ENCODE peak calls at places on chromosomes 7 and 10, in nine cellular contexts. B is choroid plexus epithelial cell; O is type B pancreatic cell; C is bronchial epithelial cell; X is left lung; N is GM23338; D is CD4-positive, alpha-beta T cell; H is fibroblast of pulmonary artery; Y is suprapubic skin. R is an unnamed sample.

GRCh38 chr7:110880971-110881370 is 210.0 kb upstream of the LRRN3 start:
- DNase-seq in B (no peak), O (no peak), C (no peak), X (no peak), N (no peak), D (no peak), H (no peak), Y (no peak), R (no peak)

GRCh38 chr10:118108194-118109026 is 61.7 kb upstream of the RAB11FIP2 start:
- DNase-seq in B (peak; percentile 65), O (no peak), C (peak; percentile 61), X (no peak), N (no peak), D (no peak), H (no peak), Y (no peak), R (no peak)

GRCh38 chr7:126715076-126715475 is 537.7 kb downstream of the GRM8 start:
- DNase-seq in B (no peak), O (no peak), C (no peak), X (no peak), N (no peak), D (no peak), H (no peak), Y (no peak), R (no peak)

GRCh38 chr7:468141-468540 is 51.5 kb downstream of the PDGFA start:
- DNase-seq in B (no peak), O (no peak), C (no peak), X (peak; percentile 19), N (no peak), D (no peak), H (no peak), Y (no peak), R (no peak)

GRCh38 chr7:128120116-128120515 is 88.9 kb upstream of the LRRC4 start:
- DNase-seq in B (no peak), O (no peak), C (no peak), X (no peak), N (no peak), D (no peak), H (no peak), Y (no peak), R (no peak)

GRCh38 chr10:89867964-89868363 is 166.6 kb downstream of the KIF20B start:
- DNase-seq in B (peak; percentile 64), O (no peak), C (peak; percentile 80), X (no peak), N (no peak), D (no peak), H (peak; percentile 23), Y (no peak), R (no peak)

GRCh38 chr7:138961159-138961558 is 20.0 kb downstream of the KIAA1549 start:
- DNase-seq in B (peak; percentile 59), O (no peak), C (no peak), X (no peak), N (no peak), D (no peak), H (peak; percentile 69), Y (no peak), R (no peak)

GRCh38 chr7:7416031-7416968 is 119.4 kb downstream of the COL28A1 start:
- DNase-seq in B (peak; percentile 28), O (no peak), C (peak; percentile 97), X (no peak), N (no peak), D (no peak), H (peak; percentile 17), Y (no peak), R (no peak)

GRCh38 chr7:54542920-54543539 is 855 bp downstream of the VSTM2A start:
- DNase-seq in B (peak; percentile 13), O (no peak), C (peak; percentile 33), X (no peak), N (peak; percentile 71), D (no peak), H (peak; percentile 32), Y (no peak), R (no peak)

DNA sequence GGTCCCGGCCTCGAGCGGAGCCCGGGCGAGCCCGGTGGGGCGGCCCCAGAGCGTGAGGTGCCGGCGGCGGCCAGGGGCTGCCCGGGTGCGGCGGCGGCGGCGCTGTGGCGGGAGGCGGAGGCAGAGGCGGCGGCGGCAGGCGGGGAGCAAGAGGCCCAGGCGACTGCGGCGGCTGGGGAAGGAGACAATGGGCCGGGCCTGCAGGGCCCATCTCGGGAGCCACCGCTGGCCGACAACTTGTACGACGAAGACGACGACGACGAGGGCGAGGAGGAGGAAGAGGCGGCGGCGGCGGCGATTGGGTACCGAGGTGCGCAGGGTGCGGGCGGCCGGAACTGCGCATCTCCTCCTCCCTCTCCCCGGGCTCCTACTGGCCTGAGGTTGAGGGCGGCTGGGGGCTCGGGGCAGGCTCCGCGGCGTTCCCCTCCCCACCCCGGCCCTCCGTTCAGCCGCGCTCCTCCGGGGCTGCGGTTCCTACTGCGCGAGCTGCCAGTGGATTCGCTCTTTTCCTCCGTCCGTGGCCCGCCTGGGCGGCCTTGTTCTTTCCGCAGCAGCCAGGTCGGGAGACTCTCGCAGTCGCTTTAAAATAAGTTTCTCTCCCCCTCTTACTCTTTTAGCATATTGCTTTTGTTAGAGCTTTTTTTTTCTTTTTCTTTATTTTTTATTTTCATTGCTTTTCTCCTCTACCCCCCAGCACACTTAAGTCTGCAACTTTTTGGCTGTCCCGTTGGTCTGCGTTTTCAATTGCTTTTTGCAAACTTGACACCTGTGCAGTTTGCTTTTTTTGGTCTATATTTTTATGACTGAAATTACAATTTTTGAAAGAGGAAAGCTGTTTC is 605 bp downstream of the SIRT1 start:
- DNase-seq in B (peak; percentile 71), O (peak; percentile 81), C (peak; percentile 50), X (peak; percentile 89), N (peak; percentile 84), D (peak; percentile 73), H (peak; percentile 73), Y (peak; percentile 88), R (peak; percentile 64)
- TF ChIP-seq CTCF in B (no peak), O (no peak), C (no peak), X (no peak), N (no peak), D (no peak), H (no peak), Y (no peak), R (no peak)

DNA sequence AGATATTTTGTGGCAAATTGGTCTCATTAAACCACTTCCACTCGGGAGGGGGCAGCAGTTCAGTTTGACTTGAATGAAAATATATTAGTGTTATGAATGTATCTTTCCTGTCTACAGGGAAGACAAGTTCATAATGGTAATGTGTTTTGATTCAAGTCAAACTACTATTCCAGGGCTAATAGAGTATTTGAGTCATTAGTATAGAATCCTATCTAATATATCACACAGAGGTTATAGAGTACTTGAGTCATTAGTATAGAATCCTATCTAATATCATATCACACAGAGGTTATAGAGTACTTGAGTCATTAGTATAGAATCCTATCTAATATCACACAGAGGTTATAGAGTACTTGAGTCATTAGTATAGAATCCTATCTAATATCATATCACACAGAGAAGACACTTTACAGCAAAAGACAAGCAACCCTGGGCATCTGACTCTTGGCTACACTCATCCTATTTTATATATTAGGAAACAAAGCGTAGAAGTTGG is 199.7 kb upstream of the MAGI2 start:
- DNase-seq in B (no peak), O (no peak), C (peak; percentile 58), X (no peak), N (no peak), D (no peak), H (no peak), Y (no peak), R (peak; percentile 59)
- TF ChIP-seq CTCF in B (no peak), O (no peak), C (no peak), X (no peak), N (no peak), D (no peak), H (no peak), Y (no peak), R (peak; percentile 55)

GRCh38 chr7:129951076-129952011 is 1.4 kb downstream of the UBE2H start:
- DNase-seq in B (peak; percentile 37), O (no peak), C (no peak), X (no peak), N (peak; percentile 42), D (no peak), H (no peak), Y (peak; percentile 60), R (no peak)
- TF ChIP-seq CTCF in B (no peak), O (no peak), C (no peak), X (no peak), N (no peak), D (no peak), H (no peak), Y (no peak), R (peak; percentile 18)

DNA sequence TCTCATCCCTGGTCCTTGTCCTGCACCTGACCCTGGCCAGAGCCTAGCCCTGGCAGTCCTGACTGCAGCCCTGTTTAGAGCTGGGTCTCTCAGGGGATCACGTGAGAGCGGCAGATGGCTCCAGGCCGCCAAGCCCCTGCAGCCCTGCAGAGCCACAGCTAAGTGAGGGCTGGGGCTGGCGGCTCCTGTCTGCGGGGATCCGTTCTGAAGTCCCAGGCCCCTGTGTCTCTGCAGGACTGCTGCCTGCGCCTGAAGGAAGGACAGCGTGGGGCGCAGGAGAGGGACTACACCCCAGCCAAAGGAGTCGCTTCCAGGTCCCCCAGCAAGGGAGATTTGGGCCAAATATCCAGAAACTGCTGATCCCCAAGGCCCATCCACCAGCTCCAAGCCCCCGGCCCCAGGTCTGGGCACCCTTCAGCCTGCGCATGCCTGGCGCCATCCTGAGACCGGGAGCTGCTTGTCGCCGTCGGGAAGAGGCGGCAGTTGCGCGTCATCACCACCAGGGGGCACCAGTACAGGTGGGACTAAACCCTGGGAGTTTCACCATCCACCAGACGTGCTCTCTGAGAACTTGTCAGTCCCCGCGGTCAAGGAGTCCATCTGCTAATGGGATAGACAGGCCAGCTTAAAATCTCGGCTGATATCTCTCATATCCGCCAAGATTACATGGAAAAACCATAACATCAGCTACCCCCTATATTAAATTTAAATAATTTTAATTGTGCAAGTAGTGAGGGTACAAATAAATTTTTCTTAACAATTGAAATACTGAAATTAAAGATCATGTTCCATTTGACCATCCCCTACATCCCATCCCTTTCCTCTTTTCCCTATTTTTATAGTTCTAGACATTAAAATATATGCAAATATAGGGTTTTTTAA is 25.1 kb upstream of the GHRHR start:
- DNase-seq in B (peak; percentile 78), O (peak; percentile 87), C (peak; percentile 68), X (peak; percentile 80), N (peak; percentile 93), D (peak; percentile 48), H (peak; percentile 77), Y (no peak), R (peak; percentile 59)
- TF ChIP-seq CTCF in B (peak; percentile 96), O (peak; percentile 99), C (peak; percentile 97), X (peak; percentile 96), N (peak; percentile 97), D (peak; percentile 79), H (peak; percentile 96), Y (peak; percentile 95), R (peak; percentile 100)

GRCh38 chr7:93097388-93097787 is 20.4 kb downstream of the SAMD9 start:
- DNase-seq in B (no peak), O (no peak), C (no peak), X (no peak), N (no peak), D (no peak), H (no peak), Y (no peak), R (no peak)

GRCh38 chr7:93092757-93093370 is 24.9 kb downstream of the SAMD9 start:
- DNase-seq in B (peak; percentile 82), O (no peak), C (peak; percentile 69), X (no peak), N (peak; percentile 66), D (no peak), H (peak; percentile 73), Y (no peak), R (peak; percentile 46)
- TF ChIP-seq CTCF in B (peak; percentile 73), O (no peak), C (peak; percentile 60), X (no peak), N (peak; percentile 81), D (no peak), H (peak; percentile 60), Y (no peak), R (peak; percentile 75)

GRCh38 chr10:125375210-125375609 is 214.8 kb upstream of the CTBP2 start:
- DNase-seq in B (peak; percentile 5), O (no peak), C (peak; percentile 40), X (no peak), N (peak; percentile 20), D (no peak), H (no peak), Y (no peak), R (peak; percentile 1)
- TF ChIP-seq CTCF in B (no peak), O (no peak), C (peak; percentile 30), X (no peak), N (peak; percentile 32), D (no peak), H (no peak), Y (no peak), R (peak; percentile 35)

R was measured in HFFc6.